ENCODE peak calls at places on chromosomes 3 and 15, in five cellular contexts. I is neuronal stem cell, R is upper lobe of right lung, M is bronchial epithelial cell, H is hepatocyte. X is an unnamed sample.

GRCh38 chr3:34174740-34175139 is 376.3 kb downstream of the PDCD6IP start:
- DNase-seq in M (no peak), H (no peak), I (no peak), R (no peak), X (no peak)

GRCh38 chr3:184003187-184003967 is 14.3 kb downstream of the ABCC5 start:
- DNase-seq in R (no peak), M (peak), H (no peak), I (no peak), X (no peak)

GRCh38 chr3:59456852-59457485 is 407.1 kb upstream of the CFAP20DC start:
- DNase-seq in M (no peak), H (no peak), R (no peak), I (no peak), X (no peak)

GRCh38 chr3:4394048-4394447 is 73.0 kb downstream of the SUMF1 start:
- DNase-seq in M (peak), R (no peak), I (no peak), H (no peak), X (no peak)

GRCh38 chr15:33026614-33027013 is 167.9 kb downstream of the FMN1 start:
- DNase-seq in H (no peak), I (no peak), M (no peak), R (peak), X (no peak)

GRCh38 chr3:177357352-177358084 is 160.2 kb upstream of the TBL1XR1 start:
- DNase-seq in I (no peak), R (no peak), M (peak), H (peak), X (no peak)

GRCh38 chr3:67648701-67649100 is 5.7 kb downstream of the SUCLG2 start:
- DNase-seq in H (peak), M (no peak), R (no peak), I (no peak), X (no peak)

GRCh38 chr3:152264378-152264777 is 4.4 kb upstream of the MBNL1 start:
- DNase-seq in H (no peak), M (no peak), I (no peak), R (no peak), X (no peak)

GRCh38 chr3:129315386-129315991 is 36.8 kb downstream of the HMCES start:
- DNase-seq in I (no peak), R (peak), H (no peak), M (no peak), X (peak)

GRCh38 chr3:73727854-73728253 is 103.1 kb upstream of the PDZRN3 start:
- DNase-seq in R (no peak), M (no peak), H (no peak), I (no peak), X (no peak)

GRCh38 chr3:34056951-34057390 is 258.5 kb downstream of the PDCD6IP start:
- DNase-seq in I (no peak), H (no peak), R (no peak), M (peak), X (no peak)

GRCh38 chr15:57477736-57478522 is 101.6 kb downstream of the CGNL1 start:
- DNase-seq in M (no peak), R (no peak), H (peak), I (no peak), X (no peak)

GRCh38 chr15:56815247-56815646 is 81.9 kb upstream of the ZNF280D start:
- DNase-seq in I (no peak), H (no peak), M (no peak), R (no peak), X (no peak)

GRCh38 chr3:120875989-120876388 is 32.0 kb upstream of the STXBP5L start:
- DNase-seq in R (no peak), H (no peak), M (no peak), I (no peak), X (no peak)

GRCh38 chr3:176651622-176652021 is 545.7 kb downstream of the TBL1XR1 start:
- DNase-seq in H (no peak), R (no peak), M (no peak), I (no peak), X (no peak)

GRCh38 chr3:177557561-177557960 is 360.3 kb upstream of the TBL1XR1 start:
- DNase-seq in M (no peak), I (no peak), H (no peak), R (no peak), X (no peak)

GRCh38 chr3:47577583-47578118 is 1.0 kb downstream of the CSPG5 start:
- DNase-seq in I (no peak), M (no peak), H (peak), R (peak), X (no peak)

GRCh38 chr3:29758108-29759020 is 477.5 kb downstream of the RBMS3 start:
- DNase-seq in H (no peak), R (no peak), M (peak), I (no peak), X (no peak)

GRCh38 chr3:43161684-43162512 is 56.0 kb upstream of the POMGNT2 start:
- DNase-seq in H (peak), R (no peak), M (peak), I (no peak), X (no peak)

GRCh38 chr15:74400313-74400850 is 32.9 kb upstream of the CYP11A1 start:
- DNase-seq in M (peak), I (no peak), R (no peak), H (no peak), X (no peak)

GRCh38 chr3:129974451-129975331 is at the start of gene TRH:
- DNase-seq in R (no peak), H (no peak), M (no peak), I (peak), X (no peak)

GRCh38 chr15:36594556-36595090 is 15.2 kb downstream of the CDIN1 start:
- DNase-seq in H (no peak), R (no peak), I (no peak), M (no peak), X (no peak)

GRCh38 chr3:159619341-159619885 is 369.2 kb upstream of the IL12A start:
- DNase-seq in M (no peak), I (peak), R (no peak), H (peak), X (no peak)

GRCh38 chr3:127799476-127800222 is 22.7 kb downstream of the MGLL start:
- DNase-seq in I (no peak), R (no peak), H (no peak), M (peak), X (no peak)

GRCh38 chr3:15287565-15288330 is 44.6 kb downstream of the SH3BP5 start:
- DNase-seq in I (no peak), H (peak), R (no peak), M (peak), X (peak)

GRCh38 chr15:92538115-92538514 is 117.5 kb downstream of the FAM174B start:
- DNase-seq in H (no peak), M (no peak), I (no peak), R (no peak), X (no peak)

GRCh38 chr15:48462688-48463087 is 131.5 kb downstream of the DUT start:
- DNase-seq in H (no peak), M (no peak), R (no peak), I (no peak), X (no peak)

X was measured in sigmoid colon.